ENCODE peak calls at places on chromosomes 4 and X, in four cellular contexts. Q, C, O and L are unnamed samples.

GRCh38 chrX:85992811-85993229 is 54.5 kb downstream of the CHM start:
- DNase-seq in Q (no peak), C (no peak), O (no peak), L (no peak)

GRCh38 chrX:21373637-21374162 is 518 bp upstream of the CNKSR2 start:
- DNase-seq in Q (no peak), C (no peak), O (no peak), L (no peak)

GRCh38 chr4:27217261-27217769 is 356.7 kb downstream of the STIM2 start:
- DNase-seq in Q (no peak), C (no peak), O (no peak), L (no peak)

GRCh38 chr4:79575709-79576479 is 167.9 kb upstream of the GK2 start:
- DNase-seq in Q (no peak), C (no peak), O (no peak), L (no peak)

GRCh38 chr4:1731180-1731579 is 9.9 kb downstream of the TACC3 start:
- DNase-seq in Q (no peak), C (no peak), O (no peak), L (no peak)

GRCh38 chrX:108216862-108217571 is 125.4 kb downstream of the ATG4A start:
- DNase-seq in Q (no peak), C (no peak), O (no peak), L (no peak)

GRCh38 chr4:156584100-156584499 is 387.5 kb downstream of the PDGFC start:
- DNase-seq in Q (no peak), C (no peak), O (no peak), L (no peak)

GRCh38 chr4:3112979-3113469 is 38.5 kb downstream of the HTT start:
- DNase-seq in Q (no peak), C (no peak), O (no peak), L (no peak)

GRCh38 chr4:102438396-102438795 is 62.8 kb upstream of the NFKB1 start:
- DNase-seq in Q (no peak), C (no peak), O (no peak), L (no peak)

GRCh38 chrX:24266996-24267395 is 46.9 kb downstream of the SUPT20HL2 start:
- DNase-seq in Q (no peak), C (no peak), O (no peak), L (no peak)

GRCh38 chr4:93814722-93815121 is 13.8 kb upstream of the ATOH1 start:
- DNase-seq in Q (no peak), C (peak; percentile 67), O (no peak), L (no peak)

GRCh38 chr4:78650106-78651021 is 98.8 kb downstream of the ANXA3 start:
- DNase-seq in Q (no peak), C (no peak), O (peak; percentile 34), L (no peak)

GRCh38 chr4:71187399-71188196 is 151.2 kb upstream of the SLC4A4 start:
- DNase-seq in Q (no peak), C (no peak), O (no peak), L (no peak)

GRCh38 chrX:40170830-40171512 is 73.2 kb upstream of the BCOR start:
- DNase-seq in Q (no peak), C (no peak), O (no peak), L (no peak)

GRCh38 chrX:103918050-103918449 is 44.4 kb upstream of the TMSB15B start:
- DNase-seq in Q (no peak), C (no peak), O (peak; percentile 34), L (peak; percentile 17)

GRCh38 chrX:103913356-103914020 is 48.9 kb upstream of the TMSB15B start:
- DNase-seq in Q (no peak), C (no peak), O (no peak), L (no peak)

GRCh38 chrX:103918584-103919335 is 43.7 kb upstream of the TMSB15B start:
- DNase-seq in Q (no peak), C (no peak), O (no peak), L (peak; percentile 38)

DNA sequence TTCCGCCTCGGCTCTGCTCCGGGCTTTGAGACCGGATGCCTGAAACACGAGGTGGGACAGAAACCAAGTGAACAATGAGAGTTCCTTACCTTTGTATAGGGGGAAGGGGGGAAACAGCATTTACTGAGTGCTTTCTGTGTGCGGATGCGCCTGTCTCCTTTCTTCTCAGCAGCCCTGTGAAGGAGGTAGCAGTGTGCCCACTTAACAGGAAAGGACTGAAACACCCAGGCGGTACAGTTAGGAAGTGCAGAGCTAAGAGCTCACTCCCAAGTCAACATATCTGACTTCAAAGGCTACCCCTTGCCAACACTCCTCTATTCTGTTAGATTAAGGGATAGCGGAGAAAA is 43.1 kb upstream of the TMSB15B start:
- DNase-seq in Q (no peak), C (no peak), O (no peak), L (no peak)
- TF ChIP-seq SPI1 in Q (no peak), C (no peak), O (no peak), L (no peak)

DNA sequence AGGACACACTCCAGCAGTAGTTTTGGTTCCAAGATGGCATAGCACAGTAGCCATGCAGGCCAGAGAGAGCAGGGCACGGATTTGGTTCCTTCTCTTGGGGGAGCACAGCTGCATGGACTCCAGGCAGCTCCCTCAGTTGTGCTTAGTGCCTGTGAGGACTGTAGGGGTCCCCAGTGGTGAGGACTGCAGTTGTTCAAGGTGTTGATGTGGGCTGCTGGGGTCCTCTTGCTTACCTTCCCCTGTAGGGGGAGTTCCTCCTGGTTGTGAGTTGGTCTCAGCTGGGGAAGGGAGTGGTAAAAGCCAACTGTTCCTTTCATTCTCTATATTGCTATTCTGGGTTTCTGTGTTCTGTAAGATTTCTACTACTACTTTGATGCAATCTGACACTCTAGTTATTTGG is 606.5 kb downstream of the MAGEB5 start:
- DNase-seq in Q (no peak), C (no peak), O (no peak), L (no peak)
- TF ChIP-seq POLR2AphosphoS5 in Q (no peak), C (no peak), O (no peak), L (no peak)

GRCh38 chr4:147056951-147057630 is 111.4 kb upstream of the TTC29 start:
- DNase-seq in Q (no peak), C (no peak), O (no peak), L (no peak)

GRCh38 chr4:147049940-147050852 is 104.5 kb upstream of the TTC29 start:
- DNase-seq in Q (no peak), C (no peak), O (no peak), L (no peak)

GRCh38 chr4:147054241-147054902 is 108.7 kb upstream of the TTC29 start:
- DNase-seq in Q (no peak), C (no peak), O (no peak), L (no peak)

GRCh38 chr4:147057631-147057980 is 111.9 kb upstream of the TTC29 start:
- DNase-seq in Q (no peak), C (no peak), O (no peak), L (no peak)

DNA sequence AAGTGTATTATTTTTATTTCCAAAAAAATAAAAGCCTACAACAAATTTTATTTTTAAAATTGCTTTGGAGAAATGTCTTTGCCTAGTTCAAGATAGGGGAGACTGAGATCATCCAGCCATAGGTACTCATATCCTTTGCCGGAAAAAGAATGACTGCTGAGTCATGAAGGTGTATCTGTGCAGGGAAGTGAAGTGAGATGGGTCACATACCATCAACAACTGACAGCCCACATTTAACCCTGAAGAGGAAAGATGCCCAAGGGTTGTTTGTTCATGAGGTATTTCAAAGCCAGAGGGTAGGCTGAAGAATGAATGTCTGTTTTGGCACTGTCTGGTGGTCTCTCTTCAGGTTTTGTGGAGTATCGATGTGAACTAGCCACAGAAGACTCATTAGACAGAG is 106.7 kb upstream of the TTC29 start:
- DNase-seq in Q (no peak), C (no peak), O (no peak), L (no peak)
- TF ChIP-seq SPI1 in Q (no peak), C (no peak), O (no peak), L (no peak)

GRCh38 chr4:24980064-24980690 is 50.6 kb downstream of the LGI2 start:
- DNase-seq in Q (peak; percentile 19), C (peak; percentile 72), O (peak; percentile 69), L (peak; percentile 39)

GRCh38 chr4:24984602-24985532 is 45.9 kb downstream of the LGI2 start:
- DNase-seq in Q (no peak), C (no peak), O (no peak), L (no peak)

GRCh38 chr4:24978291-24979072 is 52.3 kb downstream of the LGI2 start:
- DNase-seq in Q (no peak), C (peak; percentile 54), O (no peak), L (no peak)

GRCh38 chr4:24975505-24975904 is 55.2 kb downstream of the LGI2 start:
- DNase-seq in Q (no peak), C (no peak), O (no peak), L (no peak)

DNA sequence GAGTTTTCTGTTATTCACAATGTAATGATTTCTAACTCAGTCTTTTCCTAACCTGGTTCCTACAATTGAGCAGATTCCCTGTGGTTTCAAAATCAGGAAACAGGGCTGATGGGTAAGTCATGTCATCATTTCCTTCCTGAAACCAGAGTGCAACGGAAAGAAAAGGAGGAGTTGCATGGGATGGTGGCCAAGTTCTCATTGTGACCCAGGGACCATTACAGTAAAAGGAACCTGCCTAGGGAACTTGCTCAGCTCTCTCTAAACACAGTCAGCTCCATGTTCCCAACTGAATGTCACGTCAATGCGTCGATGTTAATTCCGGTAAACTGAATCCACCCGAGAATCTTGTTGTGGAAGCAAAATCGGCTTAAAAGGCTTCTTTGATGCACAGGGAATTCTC is 51.2 kb downstream of the LGI2 start:
- DNase-seq in Q (no peak), C (peak; percentile 93), O (no peak), L (no peak)
- TF ChIP-seq POLR2AphosphoS5 in Q (no peak), C (peak; percentile 87), O (no peak), L (no peak)

GRCh38 chr4:15938182-15938581 is 358 bp downstream of the FGFBP1 start:
- DNase-seq in Q (no peak), C (no peak), O (no peak), L (no peak)
- TF ChIP-seq SPI1 in Q (no peak), C (no peak), O (no peak), L (no peak)